ENCODE peak calls at places on chromosomes 5 and 9, in six cellular contexts. L is hepatocyte, A is BJ, U is PC-3, H is tibial nerve, Z is body of pancreas. V is an unnamed sample. For H3K36me3, the result is how much of the 10 kb centered on the place peaks cover.

GRCh38 chr5:56569051-56569450 is 246.3 kb upstream of the MAP3K1 start:
- DNase-seq in A (no peak), H (no peak), U (no peak), L (no peak), Z (no peak), V (no peak)

GRCh38 chr9:71743217-71743705 is 25.1 kb downstream of the CEMIP2 start:
- DNase-seq in Z (no peak), L (no peak), U (no peak), A (no peak), H (no peak), V (no peak)

GRCh38 chr5:87121315-87122170 is 146.1 kb upstream of the RASA1 start:
- DNase-seq in H (no peak), A (peak), Z (peak), U (peak), L (no peak), V (no peak)

GRCh38 chr5:71651554-71651953 is 64.4 kb downstream of the MCCC2 start:
- DNase-seq in Z (no peak), U (no peak), L (no peak), A (no peak), H (no peak), V (no peak)

GRCh38 chr5:80182802-80183645 is 72.8 kb downstream of the SERINC5 start:
- DNase-seq in L (no peak), Z (no peak), A (no peak), U (no peak), H (no peak), V (no peak)

GRCh38 chr9:3498691-3499090 is 27.1 kb downstream of the RFX3 start:
- DNase-seq in L (no peak), A (no peak), H (no peak), U (no peak), Z (no peak), V (no peak)

GRCh38 chr5:77861576-77861975 is 85.4 kb upstream of the TBCA start:
- DNase-seq in H (no peak), A (no peak), Z (no peak), U (no peak), L (no peak), V (no peak)

GRCh38 chr9:84152204-84152603 is 171.6 kb downstream of the RMI1 start:
- DNase-seq in L (no peak), U (no peak), Z (no peak), A (no peak), H (no peak), V (no peak)

GRCh38 chr5:149916317-149917072 is 28.1 kb downstream of the PDE6A start:
- DNase-seq in Z (no peak), H (no peak), L (no peak), A (no peak), U (no peak), V (no peak)

GRCh38 chr9:117783828-117784227 is 79.6 kb downstream of the TLR4 start:
- DNase-seq in H (no peak), U (no peak), L (no peak), Z (no peak), A (no peak), V (no peak)

GRCh38 chr9:100082786-100083185 is 16.0 kb downstream of the ERP44 start:
- DNase-seq in A (peak), Z (no peak), L (no peak), U (peak), H (no peak), V (no peak)

GRCh38 chr9:33161011-33161588 is 6.0 kb downstream of the B4GALT1 start:
- DNase-seq in L (peak), A (peak), Z (peak), H (peak), U (peak), V (peak)

GRCh38 chr5:180815241-180816031 is 12.8 kb upstream of the MGAT1 start:
- DNase-seq in H (no peak), Z (no peak), A (no peak), U (no peak), L (no peak), V (no peak)

GRCh38 chr9:132207187-132207586 is 45.3 kb downstream of the NTNG2 start:
- DNase-seq in H (no peak), L (no peak), Z (no peak), A (no peak), U (no peak), V (no peak)

GRCh38 chr9:130694205-130694604 is 625 bp downstream of the EXOSC2 start:
- DNase-seq in H (no peak), L (no peak), U (no peak), Z (no peak), A (no peak), V (no peak)

GRCh38 chr9:26789959-26790358 is 102.6 kb downstream of the CAAP1 start:
- DNase-seq in Z (no peak), U (peak), A (no peak), L (no peak), H (no peak), V (no peak)

GRCh38 chr9:123131258-123131657 is 97.8 kb downstream of the GPR21 start:
- DNase-seq in H (no peak), A (peak), U (no peak), L (no peak), Z (no peak), V (no peak)

GRCh38 chr9:130874783-130875182 is 21.8 kb downstream of the QRFP start:
- DNase-seq in U (no peak), A (no peak), L (no peak), Z (no peak), H (no peak), V (no peak)

GRCh38 chr5:83750759-83751158 is 30.1 kb upstream of the HAPLN1 start:
- DNase-seq in Z (no peak), A (no peak), L (no peak), U (no peak), H (no peak), V (no peak)

GRCh38 chr5:115306011-115306530 is 9.6 kb upstream of the CCDC112 start:
- DNase-seq in Z (peak), A (no peak), L (no peak), H (no peak), U (peak), V (no peak)

GRCh38 chr5:57298985-57299491 is 125.2 kb downstream of the GPBP1 start:
- DNase-seq in Z (peak), H (peak), A (peak), U (peak), L (peak), V (peak)

GRCh38 chr9:85741112-85741874 is 461 bp downstream of the AGTPBP1 start:
- DNase-seq in A (no peak), U (peak), L (peak), Z (peak), H (peak), V (peak)

GRCh38 chr9:12703996-12704395 is 10.8 kb downstream of the TYRP1 start:
- DNase-seq in H (no peak), L (no peak), U (no peak), Z (no peak), A (no peak), V (no peak)

GRCh38 chr5:96790851-96791513 is 16.8 kb downstream of the ERAP1 start:
- DNase-seq in L (no peak), U (peak), A (no peak), H (no peak), Z (no peak), V (no peak)

GRCh38 chr5:12865529-12865928 is 961.3 kb upstream of the CTNND2 start:
- DNase-seq in U (no peak), L (no peak), A (no peak), H (no peak), Z (no peak), V (no peak)

GRCh38 chr5:81856948-81857928 is 106.3 kb upstream of the SSBP2 start:
- DNase-seq in L (peak), Z (peak), U (peak), H (peak), A (no peak), V (peak)

GRCh38 chr5:134438641-134439621 is 27.2 kb upstream of the CDKN2AIPNL start:
- DNase-seq in H (peak), A (peak), L (peak), Z (peak), U (peak), V (no peak)

GRCh38 chr5:11902304-11902703 is 1.9 kb downstream of the CTNND2 start:
- DNase-seq in A (no peak), U (no peak), Z (peak), H (no peak), L (no peak), V (peak)

GRCh38 chr5:39604491-39604890 is 179.7 kb upstream of the DAB2 start:
- DNase-seq in L (no peak), H (no peak), Z (no peak), U (no peak), A (no peak), V (no peak)

GRCh38 chr9:106798021-106798799 is 64.8 kb upstream of the ZNF462 start:
- DNase-seq in U (no peak), Z (no peak), L (no peak), H (no peak), A (no peak), V (no peak)

GRCh38 chr9:105696219-105696793 is 2.0 kb downstream of the TMEM38B start:
- DNase-seq in U (no peak), Z (no peak), H (no peak), A (no peak), L (no peak), V (no peak)

GRCh38 chr9:89405832-89406231 is 87.5 kb downstream of the SECISBP2 start:
- DNase-seq in A (no peak), Z (no peak), L (no peak), U (no peak), H (no peak), V (no peak)

GRCh38 chr9:93252781-93253530 is 69.0 kb downstream of the WNK2 start:
- DNase-seq in H (no peak), U (no peak), Z (peak), A (no peak), L (no peak), V (peak)

GRCh38 chr5:36215910-36216309 is 25.8 kb downstream of the NADK2 start:
- DNase-seq in U (no peak), L (no peak), H (no peak), A (no peak), Z (no peak), V (no peak)

GRCh38 chr5:81854915-81855314 is 104.0 kb upstream of the SSBP2 start:
- DNase-seq in Z (no peak), H (no peak), U (no peak), A (no peak), L (no peak), V (no peak)

GRCh38 chr5:141686648-141687416 is 4.8 kb upstream of the ARAP3 start:
- DNase-seq in U (no peak), A (no peak), L (no peak), Z (no peak), H (no peak), V (no peak)

GRCh38 chr9:130042406-130042930 is 521 bp downstream of the FNBP1 start:
- DNase-seq in Z (peak), L (peak), U (no peak), H (no peak), A (no peak), V (peak)

GRCh38 chr9:87662808-87663528 is 63.0 kb upstream of the CTSL start:
- DNase-seq in Z (peak), U (peak), A (peak), L (peak), H (peak), V (peak)

DNA sequence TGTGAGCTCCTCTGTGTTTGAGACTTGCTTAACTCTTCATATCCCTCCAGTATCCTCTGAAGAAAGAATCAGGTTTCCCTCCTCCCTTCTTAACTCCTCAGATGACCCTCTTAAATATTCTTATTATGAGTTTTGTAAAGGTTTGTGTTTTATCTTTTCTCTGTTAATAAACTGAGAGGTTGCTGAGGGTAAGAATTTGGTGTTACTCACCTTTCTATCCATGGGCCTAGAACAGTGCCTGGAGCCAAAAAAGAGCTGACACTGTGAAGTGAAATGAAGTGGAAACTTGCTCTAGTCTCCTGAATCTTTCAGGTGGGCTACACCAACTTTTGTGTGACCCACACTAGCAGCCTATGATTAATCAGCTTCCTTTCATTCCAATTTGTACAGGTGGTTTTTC is 208.4 kb downstream of the CSNK1G3 start:
- DNase-seq in A (no peak), H (no peak), U (no peak), L (no peak), Z (no peak), V (no peak)
- TF ChIP-seq CTCF in A (no peak), H (no peak), U (no peak), L (no peak), Z (no peak), V (no peak)

GRCh38 chr5:132425975-132426524 is 56.5 kb downstream of the SLC22A5 start:
- DNase-seq in Z (no peak), L (no peak), U (no peak), A (no peak), H (no peak), V (no peak)
- H3K4me3 ChIP-seq in Z (no peak), L (no peak), U (no peak), A (no peak), H (no peak), V (no peak)

DNA sequence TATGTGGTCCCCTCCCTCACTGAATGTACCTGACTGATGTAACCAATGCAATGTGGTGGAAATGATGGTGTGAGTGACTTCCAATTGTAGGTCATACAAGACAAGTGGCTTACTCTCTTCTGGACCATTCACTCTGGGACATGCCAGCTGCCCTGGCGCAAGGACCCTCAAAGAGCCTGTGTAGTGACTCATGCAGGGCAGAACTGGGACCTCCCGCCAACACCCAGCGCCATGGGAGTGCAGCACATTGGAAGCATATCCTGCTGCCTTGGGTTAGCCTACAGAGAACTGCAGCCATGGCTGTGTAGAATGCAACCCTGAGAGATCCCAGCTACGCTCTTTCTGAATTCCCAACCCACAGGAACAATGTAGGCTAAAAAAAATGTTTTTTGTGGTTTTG is 90.0 kb upstream of the PANK3 start:
- DNase-seq in Z (no peak), A (no peak), H (no peak), L (no peak), U (no peak), V (no peak)
- H3K36me3 ChIP-seq in Z (under half), A (under half), H (under half), L (under half), U (under half), V (under half)

GRCh38 chr5:112918679-112919078 is 3.3 kb downstream of the REEP5 start:
- DNase-seq in Z (no peak), L (no peak), H (no peak), A (no peak), U (no peak), V (no peak)
- TF ChIP-seq CTCF in Z (no peak), L (no peak), H (no peak), A (no peak), U (no peak), V (no peak)

DNA sequence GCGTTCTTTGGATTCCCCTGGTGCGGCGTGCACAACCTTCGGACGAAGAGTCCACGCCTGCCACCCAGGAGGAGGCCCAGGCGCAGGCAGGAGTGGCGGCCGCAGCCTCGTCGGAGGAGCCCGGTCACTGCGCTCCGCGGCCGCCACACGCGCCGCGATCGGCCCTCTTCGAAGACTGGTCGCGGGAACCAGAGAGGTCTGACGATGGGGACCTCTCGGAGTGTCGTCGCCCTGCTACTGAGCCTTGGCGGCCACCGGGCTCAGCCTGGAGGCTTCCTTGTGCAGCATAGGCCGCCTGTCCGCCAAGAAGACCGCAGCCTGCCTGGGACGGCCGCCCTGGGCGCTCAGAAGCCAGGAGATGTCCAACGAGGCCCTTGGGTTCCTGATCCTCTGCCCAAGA is 112.5 kb upstream of the SELENOP start:
- DNase-seq in H (no peak), L (no peak), U (no peak), Z (no peak), A (no peak), V (no peak)
- H3K4me3 ChIP-seq in H (no peak), L (no peak), U (no peak), Z (no peak), A (no peak), V (no peak)

GRCh38 chr9:133807037-133807436 is 68.9 kb upstream of the SARDH start:
- DNase-seq in Z (no peak), L (no peak), H (no peak), A (no peak), U (no peak), V (no peak)
- H3K36me3 ChIP-seq in Z (under half), L (under half), H (under half), A (under half), U (under half), V (half or more)

GRCh38 chr5:93096561-93096960 is 484.5 kb downstream of the NR2F1-AS1 start:
- DNase-seq in U (no peak), Z (no peak), L (no peak), A (no peak), H (no peak), V (no peak)

GRCh38 chr5:93090698-93091097 is 490.3 kb downstream of the NR2F1-AS1 start:
- DNase-seq in U (no peak), H (no peak), Z (no peak), L (no peak), A (no peak), V (no peak)

GRCh38 chr5:93088566-93088965 is 492.5 kb downstream of the NR2F1-AS1 start:
- DNase-seq in H (no peak), Z (no peak), L (no peak), A (no peak), U (no peak), V (no peak)

GRCh38 chr5:93088997-93089396 is 492.0 kb downstream of the NR2F1-AS1 start:
- DNase-seq in Z (no peak), H (no peak), L (no peak), U (peak), A (no peak), V (no peak)

GRCh38 chr5:93092349-93093105 is 488.5 kb downstream of the NR2F1-AS1 start:
- DNase-seq in Z (no peak), U (peak), L (no peak), A (no peak), H (no peak), V (no peak)
- TF ChIP-seq CTCF in Z (no peak), U (peak), L (peak), A (peak), H (no peak), V (no peak)

GRCh38 chr9:108473209-108474112 is 382.3 kb downstream of the ACTL7B start:
- DNase-seq in H (peak), Z (peak), A (no peak), U (peak), L (no peak), V (no peak)
- H3K4me3 ChIP-seq in H (no peak), Z (no peak), A (no peak), U (peak), L (no peak), V (no peak)

GRCh38 chr5:6744841-6745705 is 31.8 kb downstream of the TENT4A start:
- DNase-seq in U (no peak), L (no peak), A (no peak), H (no peak), Z (no peak), V (no peak)
- H3K36me3 ChIP-seq in U (half or more), L (under half), A (under half), H (under half), Z (under half), V (half or more)

GRCh38 chr5:145834917-145835838 is at the start of gene PRELID2:
- DNase-seq in U (peak), L (peak), H (peak), A (no peak), Z (peak), V (peak)
- TF ChIP-seq CTCF in U (peak), L (peak), H (no peak), A (no peak), Z (no peak), V (peak)

V was measured in WERI-Rb-1.